ENCODE peak calls at places on chromosomes 6 and 20, in seven cellular contexts. Q, P, Z, J, M, Y and I are unnamed samples.

GRCh38 chr20:23112595-23112994 is 26.5 kb upstream of the CD93 start:
- DNase-seq in Q (no peak), P (no peak), Z (no peak), J (no peak), M (no peak), Y (no peak), I (no peak)

GRCh38 chr6:11921017-11921438 is 91.1 kb upstream of the HIVEP1 start:
- DNase-seq in Q (peak; percentile 80), P (peak; percentile 53), Z (peak; percentile 16), J (peak; percentile 85), M (no peak), Y (peak; percentile 37), I (no peak)

GRCh38 chr6:5442319-5442718 is 181.0 kb downstream of the FARS2 start:
- DNase-seq in Q (no peak), P (no peak), Z (no peak), J (no peak), M (no peak), Y (no peak), I (no peak)

GRCh38 chr6:158847012-158847529 is 27.9 kb upstream of the EZR start:
- DNase-seq in Q (no peak), P (no peak), Z (no peak), J (no peak), M (no peak), Y (no peak), I (no peak)

GRCh38 chr6:75386050-75386770 is 101.6 kb upstream of the TMEM30A start:
- DNase-seq in Q (no peak), P (no peak), Z (no peak), J (no peak), M (no peak), Y (no peak), I (no peak)

GRCh38 chr6:77036400-77036799 is 426.9 kb downstream of the HTR1B start:
- DNase-seq in Q (no peak), P (no peak), Z (no peak), J (no peak), M (no peak), Y (no peak), I (no peak)

GRCh38 chr20:1255675-1256074 is 10.4 kb upstream of the SNPH start:
- DNase-seq in Q (no peak), P (no peak), Z (no peak), J (no peak), M (no peak), Y (no peak), I (no peak)

GRCh38 chr6:155646443-155646842 is 190.8 kb upstream of the NOX3 start:
- DNase-seq in Q (no peak), P (no peak), Z (peak; percentile 12), J (peak; percentile 61), M (no peak), Y (no peak), I (no peak)

GRCh38 chr6:134908906-134909516 is 40.9 kb downstream of the ALDH8A1 start:
- DNase-seq in Q (peak; percentile 90), P (peak; percentile 41), Z (peak; percentile 30), J (peak; percentile 82), M (peak; percentile 67), Y (no peak), I (peak; percentile 49)

DNA sequence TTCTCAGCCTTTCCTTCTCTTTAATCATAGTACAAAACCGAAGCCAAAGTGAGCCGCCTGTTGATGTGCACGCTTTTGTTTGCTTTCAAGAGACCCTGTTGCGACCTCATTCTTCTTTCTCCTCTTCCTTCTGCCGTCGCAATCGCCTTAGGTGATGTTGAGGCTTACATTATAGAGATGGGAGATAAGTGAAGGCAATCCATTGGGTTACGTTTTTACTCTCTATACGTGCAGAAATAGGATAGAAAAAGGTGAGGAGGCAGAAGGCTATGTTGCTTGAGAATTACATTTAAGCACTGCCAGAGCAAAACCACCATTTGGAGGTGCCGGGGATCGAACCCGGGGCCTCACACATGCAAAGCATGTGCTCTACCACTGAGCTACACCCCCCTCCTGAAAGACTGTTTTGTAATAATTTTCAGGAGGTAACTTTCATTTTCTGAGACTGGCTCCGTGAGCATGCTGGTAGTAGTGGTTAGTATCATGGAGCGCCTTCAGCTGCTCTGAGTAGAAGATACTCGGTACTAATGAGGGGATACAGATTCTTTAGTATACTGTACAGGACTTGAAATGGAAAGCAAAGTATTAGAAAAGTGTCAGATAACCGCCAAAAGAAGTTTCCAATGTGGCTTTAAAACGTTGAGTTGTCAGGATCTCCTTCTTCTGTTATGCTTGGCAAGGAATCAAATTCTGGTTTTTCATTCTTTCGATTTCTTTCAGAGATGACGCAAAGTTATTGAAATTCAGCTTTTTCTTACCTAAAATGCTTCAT is 165.6 kb downstream of the TRIM27 start:
- DNase-seq in Q (no peak), P (no peak), Z (no peak), J (no peak), M (no peak), Y (no peak), I (no peak)
- H3K27me3 ChIP-seq in Q (peaks cover 6% of the 10 kb centered on the region), P (peaks cover 46% of the 10 kb centered on the region), Z (peaks cover 13% of the 10 kb centered on the region), J (peaks cover 6% of the 10 kb centered on the region), M (peaks cover 99% of the 10 kb centered on the region), Y (no peaks in the 10 kb centered on the region), I (no peaks in the 10 kb centered on the region)

GRCh38 chr20:10721112-10721896 is 47.5 kb upstream of the JAG1 start:
- DNase-seq in Q (no peak), P (no peak), Z (no peak), J (no peak), M (no peak), Y (no peak), I (no peak)

GRCh38 chr20:10716855-10717254 is 43.1 kb upstream of the JAG1 start:
- DNase-seq in Q (no peak), P (no peak), Z (no peak), J (no peak), M (no peak), Y (no peak), I (no peak)

GRCh38 chr20:10718671-10719070 is 44.9 kb upstream of the JAG1 start:
- DNase-seq in Q (no peak), P (no peak), Z (no peak), J (no peak), M (no peak), Y (no peak), I (no peak)

GRCh38 chr20:10719740-10720380 is 46.1 kb upstream of the JAG1 start:
- DNase-seq in Q (no peak), P (no peak), Z (no peak), J (no peak), M (no peak), Y (no peak), I (no peak)

DNA sequence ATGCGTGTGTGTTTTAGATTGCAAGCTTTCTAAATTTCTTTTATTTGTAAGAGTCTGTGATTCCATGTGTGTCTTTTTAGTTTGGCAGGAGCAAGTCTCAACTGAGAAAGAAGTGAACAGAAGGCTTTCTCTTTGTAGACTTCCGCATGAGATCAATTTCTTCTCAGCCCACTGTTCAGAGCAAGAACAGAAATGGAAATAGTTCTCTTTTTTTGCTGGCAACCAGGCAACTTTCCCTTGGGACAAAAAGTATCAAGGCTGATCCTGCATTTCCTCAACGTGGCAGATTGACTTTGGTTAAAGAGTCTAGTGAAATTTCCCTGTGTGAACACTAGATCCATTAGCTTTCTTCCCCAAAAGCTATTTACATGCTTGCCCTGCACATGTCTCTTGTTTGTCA is 46.8 kb upstream of the JAG1 start:
- DNase-seq in Q (no peak), P (no peak), Z (no peak), J (no peak), M (no peak), Y (no peak), I (no peak)
- H3K27me3 ChIP-seq in Q (no peaks in the 10 kb centered on the region), P (no peaks in the 10 kb centered on the region), Z (no peaks in the 10 kb centered on the region), J (no peaks in the 10 kb centered on the region), M (no peaks in the 10 kb centered on the region), Y (no peaks in the 10 kb centered on the region), I (no peaks in the 10 kb centered on the region)

GRCh38 chr20:63016514-63017075 is 9.8 kb upstream of the BHLHE23 start:
- DNase-seq in Q (no peak), P (no peak), Z (no peak), J (peak; percentile 22), M (no peak), Y (no peak), I (no peak)
- H3K27me3 ChIP-seq in Q (peaks cover 48% of the 10 kb centered on the region), P (peaks cover 97% of the 10 kb centered on the region), Z (peaks cover 28% of the 10 kb centered on the region), J (no peaks in the 10 kb centered on the region), M (peaks cover 45% of the 10 kb centered on the region), Y (no peaks in the 10 kb centered on the region), I (peaks cover 32% of the 10 kb centered on the region)

DNA sequence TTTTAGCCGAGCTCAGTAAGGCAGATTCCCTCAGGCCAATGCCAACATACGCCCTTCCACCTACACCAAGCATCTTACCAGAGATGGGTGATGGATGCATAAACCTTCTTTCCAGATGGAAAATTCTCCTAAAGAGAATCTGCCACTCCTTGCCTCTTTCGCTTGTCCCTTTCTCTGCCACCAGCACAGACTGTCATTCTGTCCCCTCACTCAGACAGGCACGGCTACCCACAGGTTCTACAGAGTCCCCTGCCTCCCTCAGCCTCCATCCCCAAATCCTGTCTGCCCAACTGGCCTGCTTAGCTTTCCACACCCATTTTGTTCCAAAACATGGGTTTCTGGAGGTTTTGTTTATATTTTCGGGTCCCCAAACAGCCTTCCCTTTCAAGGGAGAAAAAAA is 12.7 kb upstream of the FOXF2 start:
- DNase-seq in Q (no peak), P (no peak), Z (no peak), J (no peak), M (no peak), Y (no peak), I (no peak)
- H3K27me3 ChIP-seq in Q (peaks cover 77% of the 10 kb centered on the region), P (peaks cover 100% of the 10 kb centered on the region), Z (peaks cover 25% of the 10 kb centered on the region), J (peaks cover 5% of the 10 kb centered on the region), M (peaks cover 76% of the 10 kb centered on the region), Y (peaks cover 28% of the 10 kb centered on the region), I (peaks cover 11% of the 10 kb centered on the region)

DNA sequence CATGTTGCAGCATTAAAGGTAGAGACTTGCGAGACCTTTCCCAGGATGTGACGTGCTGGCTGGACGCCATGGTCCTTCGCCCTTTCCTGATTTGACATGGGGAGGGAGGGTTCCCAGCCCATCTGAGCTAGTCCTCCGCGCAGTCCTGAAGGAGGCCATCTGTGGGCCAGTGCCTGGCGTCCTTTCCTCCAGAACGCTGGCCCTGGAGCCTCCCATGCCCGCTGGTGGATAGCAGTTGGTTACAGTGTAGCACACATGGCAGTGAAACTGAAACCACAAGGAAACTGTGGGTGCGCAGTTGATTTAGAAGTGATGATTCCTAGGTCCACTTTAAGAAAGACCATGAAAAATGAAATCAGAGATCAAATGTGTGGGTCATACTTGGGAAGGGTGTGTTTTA is 193.7 kb downstream of the CDH4 start:
- DNase-seq in Q (no peak), P (no peak), Z (no peak), J (no peak), M (no peak), Y (no peak), I (no peak)
- H3K27me3 ChIP-seq in Q (peaks cover 3% of the 10 kb centered on the region), P (peaks cover 6% of the 10 kb centered on the region), Z (no peaks in the 10 kb centered on the region), J (no peaks in the 10 kb centered on the region), M (no peaks in the 10 kb centered on the region), Y (no peaks in the 10 kb centered on the region), I (no peaks in the 10 kb centered on the region)

DNA sequence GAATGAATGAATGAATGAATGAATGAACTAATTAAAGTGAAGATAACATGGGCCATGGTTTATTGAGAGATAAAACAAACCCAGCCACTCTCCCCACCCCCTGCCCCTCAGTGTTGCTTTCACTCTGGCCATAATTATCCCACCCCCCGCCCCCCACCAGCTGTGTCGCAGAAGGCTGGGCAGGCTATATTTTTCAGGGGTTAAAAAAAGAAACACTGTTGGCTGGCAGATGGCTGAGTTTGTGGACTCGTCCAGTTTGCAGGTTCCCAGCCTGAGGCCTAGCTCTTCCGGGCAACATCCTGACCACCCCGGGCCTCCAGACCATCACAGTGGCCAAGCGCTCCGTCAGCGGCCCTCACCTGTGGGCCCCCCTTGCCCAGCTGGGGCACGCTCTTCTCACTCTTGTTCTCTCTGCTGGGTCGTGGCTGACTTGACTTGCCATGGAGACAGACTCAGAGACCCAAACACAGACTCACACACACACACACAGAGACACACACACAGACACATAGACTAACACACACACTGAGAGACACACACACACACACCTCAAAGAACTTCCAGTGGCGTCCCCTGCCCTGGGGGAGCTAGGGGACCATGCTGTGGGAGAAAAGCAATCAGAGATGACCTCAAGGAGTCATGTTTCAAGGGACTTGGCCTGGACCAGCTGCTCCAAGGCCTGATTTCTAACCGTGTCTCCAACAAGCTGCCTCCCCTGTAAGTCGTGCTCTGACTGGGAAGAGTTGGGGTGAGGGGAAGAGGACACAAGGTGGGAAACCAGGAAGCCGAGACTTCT is 2.2 kb upstream of the GRM4 start:
- DNase-seq in Q (no peak), P (no peak), Z (no peak), J (no peak), M (no peak), Y (no peak), I (no peak)
- H3K27me3 ChIP-seq in Q (peaks cover 42% of the 10 kb centered on the region), P (peaks cover 90% of the 10 kb centered on the region), Z (peaks cover 35% of the 10 kb centered on the region), J (no peaks in the 10 kb centered on the region), M (peaks cover 27% of the 10 kb centered on the region), Y (peaks cover 14% of the 10 kb centered on the region), I (peaks cover 10% of the 10 kb centered on the region)